ENCODE peak calls at places on chromosome 9, in six cellular contexts. D is stimulated activated CD4-positive, alpha-beta T cell treated with anti-CD3 and anti-CD28 coated beads, TNF-alpha, amount 100 ng/mL, for 1 hour; N is AG09319; M is T-helper 1 cell; G is GM04504; F is astrocyte of the hippocampus. L is an unnamed sample.
A peak's percentile ranks its signal among the peaks of the same experiment; 100 is the strongest.

GRCh38 chr9:115063058-115063850 is 54.7 kb downstream of the TNC start:
- DNase-seq in D (no peak), N (peak; percentile 32), M (no peak), G (peak; percentile 28), F (peak; percentile 49), L (no peak)

GRCh38 chr9:119961774-119962408 is 592.7 kb upstream of the BRINP1 start:
- DNase-seq in G (no peak), F (peak; percentile 45), N (no peak), D (no peak), M (no peak), L (peak; percentile 21)

GRCh38 chr9:91820949-91821880 is 128.8 kb downstream of the ROR2 start:
- DNase-seq in G (no peak), N (no peak), D (no peak), F (no peak), M (no peak), L (no peak)

GRCh38 chr9:108903437-108904103 is 30.4 kb downstream of the ELP1 start:
- DNase-seq in F (no peak), D (no peak), G (no peak), M (no peak), N (no peak), L (no peak)

GRCh38 chr9:92098638-92099037 is 16.6 kb downstream of the SPTLC1 start:
- DNase-seq in D (no peak), F (no peak), N (no peak), G (no peak), M (no peak), L (no peak)

GRCh38 chr9:121784706-121785426 is 133.4 kb downstream of the DAB2IP start:
- DNase-seq in F (no peak), D (no peak), N (no peak), G (no peak), M (no peak), L (no peak)

GRCh38 chr9:89448381-89448780 is 49.5 kb downstream of the SEMA4D start:
- DNase-seq in N (no peak), G (no peak), D (no peak), M (no peak), F (no peak), L (no peak)

GRCh38 chr9:114030364-114030763 is 47.7 kb downstream of the AMBP start:
- DNase-seq in F (no peak), D (no peak), N (no peak), G (no peak), M (no peak), L (no peak)

GRCh38 chr9:121686930-121687541 is 35.6 kb downstream of the DAB2IP start:
- DNase-seq in G (no peak), N (no peak), F (peak; percentile 87), D (no peak), M (no peak), L (peak; percentile 99)

GRCh38 chr9:109213300-109214121 is 46.5 kb upstream of the FRRS1L start:
- DNase-seq in F (no peak), M (no peak), N (no peak), D (no peak), G (no peak), L (no peak)

GRCh38 chr9:98801969-98802371 is 5.5 kb upstream of the GALNT12 start:
- DNase-seq in N (no peak), M (no peak), D (no peak), G (no peak), F (peak; percentile 39), L (peak; percentile 61)

GRCh38 chr9:34560574-34561229 is 28.8 kb downstream of the CNTFR start:
- DNase-seq in N (no peak), F (no peak), D (no peak), G (no peak), M (no peak), L (no peak)

GRCh38 chr9:4113711-4114110 is 186.2 kb downstream of the GLIS3 start:
- DNase-seq in G (no peak), F (peak; percentile 55), D (no peak), M (no peak), N (no peak), L (no peak)

GRCh38 chr9:91536211-91536691 is 112.6 kb upstream of the NFIL3 start:
- DNase-seq in D (no peak), M (no peak), N (no peak), G (peak; percentile 36), F (peak; percentile 70), L (peak; percentile 69)

GRCh38 chr9:20356392-20357206 is 265.7 kb downstream of the MLLT3 start:
- DNase-seq in M (peak; percentile 2), F (peak; percentile 90), D (peak; percentile 0), G (peak; percentile 59), N (peak; percentile 74), L (peak; percentile 28)

GRCh38 chr9:130779153-130779855 is 55.8 kb upstream of the ABL1 start:
- DNase-seq in F (no peak), N (no peak), D (no peak), G (no peak), M (no peak), L (no peak)

GRCh38 chr9:113657765-113658564 is 194.4 kb downstream of the RGS3 start:
- DNase-seq in N (peak; percentile 62), G (peak; percentile 64), F (peak; percentile 92), D (peak; percentile 38), M (peak; percentile 58), L (peak; percentile 80)

GRCh38 chr9:20226345-20226744 is 396.0 kb downstream of the MLLT3 start:
- DNase-seq in M (no peak), N (no peak), F (no peak), G (no peak), D (no peak), L (no peak)

L was measured in H54.